ENCODE peak calls at places on chromosome 2, in six cellular contexts. One of them, this sample, is unnamed.

GRCh38 chr2:101729521-101730190 is 32.1 kb downstream of the MAP4K4 start:
- DNase-seq in upper lobe of left lung: no peak
- DNase-seq in small intestine: no peak
- DNase-seq in A673: no peak
- DNase-seq in GM23248: no peak
- DNase-seq in PC-3: no peak
- DNase-seq in this sample: no peak

GRCh38 chr2:67486041-67486796 is 89.1 kb downstream of the ETAA1 start:
- DNase-seq in GM23248: peak
- DNase-seq in PC-3: peak
- DNase-seq in A673: no peak
- DNase-seq in small intestine: no peak
- DNase-seq in upper lobe of left lung: peak
- DNase-seq in this sample: no peak

GRCh38 chr2:105791229-105791628 is 46.5 kb downstream of the NCK2 start:
- DNase-seq in GM23248: no peak
- DNase-seq in upper lobe of left lung: no peak
- DNase-seq in small intestine: peak
- DNase-seq in PC-3: no peak
- DNase-seq in A673: no peak
- DNase-seq in this sample: no peak

GRCh38 chr2:44543773-44544725 is 182.3 kb downstream of the CAMKMT start:
- DNase-seq in A673: peak
- DNase-seq in GM23248: peak
- DNase-seq in small intestine: no peak
- DNase-seq in PC-3: peak
- DNase-seq in upper lobe of left lung: no peak
- DNase-seq in this sample: peak

GRCh38 chr2:192228685-192229084 is 34.0 kb upstream of the TMEFF2 start:
- DNase-seq in GM23248: peak
- DNase-seq in A673: no peak
- DNase-seq in upper lobe of left lung: no peak
- DNase-seq in PC-3: no peak
- DNase-seq in small intestine: no peak
- DNase-seq in this sample: no peak

GRCh38 chr2:119225084-119225864 is 1.6 kb downstream of the STEAP3 start:
- DNase-seq in PC-3: peak
- DNase-seq in upper lobe of left lung: no peak
- DNase-seq in small intestine: peak
- DNase-seq in A673: no peak
- DNase-seq in GM23248: no peak
- DNase-seq in this sample: no peak

GRCh38 chr2:238720232-238720672 is 127.6 kb upstream of the TWIST2 start:
- DNase-seq in PC-3: peak
- DNase-seq in upper lobe of left lung: peak
- DNase-seq in A673: peak
- DNase-seq in small intestine: peak
- DNase-seq in GM23248: peak
- DNase-seq in this sample: no peak

GRCh38 chr2:36618381-36618780 is 20.4 kb upstream of the FEZ2 start:
- DNase-seq in PC-3: peak
- DNase-seq in small intestine: peak
- DNase-seq in upper lobe of left lung: peak
- DNase-seq in A673: peak
- DNase-seq in GM23248: peak
- DNase-seq in this sample: no peak

GRCh38 chr2:190904644-190905043 is 24.0 kb downstream of the GLS start:
- DNase-seq in GM23248: no peak
- DNase-seq in PC-3: no peak
- DNase-seq in A673: no peak
- DNase-seq in small intestine: no peak
- DNase-seq in upper lobe of left lung: no peak
- DNase-seq in this sample: no peak

GRCh38 chr2:38224821-38225450 is 149.0 kb upstream of the CYP1B1 start:
- DNase-seq in GM23248: no peak
- DNase-seq in PC-3: no peak
- DNase-seq in A673: no peak
- DNase-seq in small intestine: no peak
- DNase-seq in upper lobe of left lung: no peak
- DNase-seq in this sample: no peak

GRCh38 chr2:175418224-175418843 is 236.8 kb upstream of the ATP5MC3 start:
- DNase-seq in GM23248: no peak
- DNase-seq in A673: no peak
- DNase-seq in small intestine: peak
- DNase-seq in PC-3: no peak
- DNase-seq in upper lobe of left lung: no peak
- DNase-seq in this sample: no peak

GRCh38 chr2:10008809-10009176 is 34.6 kb upstream of the KLF11 start:
- DNase-seq in upper lobe of left lung: no peak
- DNase-seq in PC-3: no peak
- DNase-seq in GM23248: no peak
- DNase-seq in small intestine: no peak
- DNase-seq in A673: no peak
- DNase-seq in this sample: no peak

GRCh38 chr2:230225486-230225885 is at the start of gene SP140:
- DNase-seq in upper lobe of left lung: peak
- DNase-seq in small intestine: peak
- DNase-seq in GM23248: no peak
- DNase-seq in A673: no peak
- DNase-seq in PC-3: no peak
- DNase-seq in this sample: no peak

GRCh38 chr2:240916571-240917008 is 10.5 kb downstream of the CROCC2 start:
- DNase-seq in upper lobe of left lung: peak
- DNase-seq in GM23248: peak
- DNase-seq in A673: peak
- DNase-seq in small intestine: no peak
- DNase-seq in PC-3: peak
- DNase-seq in this sample: peak

GRCh38 chr2:62934501-62934900 is 116.1 kb upstream of the OTX1 start:
- DNase-seq in upper lobe of left lung: no peak
- DNase-seq in GM23248: peak
- DNase-seq in PC-3: no peak
- DNase-seq in small intestine: no peak
- DNase-seq in A673: peak
- DNase-seq in this sample: no peak

GRCh38 chr2:70656421-70657010 is 102.9 kb upstream of the TGFA start:
- DNase-seq in small intestine: no peak
- DNase-seq in A673: no peak
- DNase-seq in upper lobe of left lung: no peak
- DNase-seq in PC-3: no peak
- DNase-seq in GM23248: no peak
- DNase-seq in this sample: no peak

GRCh38 chr2:19574788-19575260 is 216.4 kb upstream of the OSR1 start:
- DNase-seq in A673: peak
- DNase-seq in GM23248: peak
- DNase-seq in small intestine: peak
- DNase-seq in PC-3: no peak
- DNase-seq in upper lobe of left lung: no peak
- DNase-seq in this sample: peak

GRCh38 chr2:167335627-167336026 is 447.3 kb downstream of the XIRP2 start:
- DNase-seq in small intestine: no peak
- DNase-seq in GM23248: no peak
- DNase-seq in PC-3: peak
- DNase-seq in A673: peak
- DNase-seq in upper lobe of left lung: no peak
- DNase-seq in this sample: no peak

GRCh38 chr2:196079052-196079451 is 10.4 kb upstream of the DNAH7 start:
- DNase-seq in A673: no peak
- DNase-seq in PC-3: peak
- DNase-seq in upper lobe of left lung: no peak
- DNase-seq in GM23248: peak
- DNase-seq in small intestine: peak
- DNase-seq in this sample: no peak

GRCh38 chr2:169272035-169272434 is 90.3 kb downstream of the LRP2 start:
- DNase-seq in GM23248: no peak
- DNase-seq in A673: no peak
- DNase-seq in upper lobe of left lung: no peak
- DNase-seq in small intestine: no peak
- DNase-seq in PC-3: no peak
- DNase-seq in this sample: no peak

GRCh38 chr2:27795868-27796277 is 24.4 kb downstream of the MRPL33 start:
- DNase-seq in GM23248: peak
- DNase-seq in A673: no peak
- DNase-seq in PC-3: no peak
- DNase-seq in upper lobe of left lung: no peak
- DNase-seq in small intestine: no peak
- DNase-seq in this sample: no peak

GRCh38 chr2:41698787-41699422 is 348.9 kb upstream of the PKDCC start:
- DNase-seq in upper lobe of left lung: no peak
- DNase-seq in small intestine: peak
- DNase-seq in PC-3: peak
- DNase-seq in A673: peak
- DNase-seq in GM23248: peak
- DNase-seq in this sample: no peak

GRCh38 chr2:105872142-105872728 is 127.5 kb downstream of the NCK2 start:
- DNase-seq in A673: no peak
- DNase-seq in PC-3: no peak
- DNase-seq in GM23248: no peak
- DNase-seq in upper lobe of left lung: no peak
- DNase-seq in small intestine: no peak
- DNase-seq in this sample: no peak

GRCh38 chr2:148687543-148687942 is 43.0 kb downstream of the EPC2 start:
- DNase-seq in PC-3: no peak
- DNase-seq in A673: no peak
- DNase-seq in GM23248: no peak
- DNase-seq in small intestine: no peak
- DNase-seq in upper lobe of left lung: no peak
- DNase-seq in this sample: no peak

GRCh38 chr2:126317797-126318431 is 338.0 kb upstream of the GYPC start:
- DNase-seq in A673: peak
- DNase-seq in GM23248: no peak
- DNase-seq in small intestine: no peak
- DNase-seq in upper lobe of left lung: no peak
- DNase-seq in PC-3: no peak
- DNase-seq in this sample: no peak

GRCh38 chr2:54981409-54981808 is 68.8 kb downstream of the RTN4 start:
- DNase-seq in PC-3: no peak
- DNase-seq in small intestine: no peak
- DNase-seq in GM23248: no peak
- DNase-seq in upper lobe of left lung: no peak
- DNase-seq in A673: no peak
- DNase-seq in this sample: no peak
- H3K27ac ChIP-seq in PC-3: no peak
- H3K27ac ChIP-seq in small intestine: no peak
- H3K27ac ChIP-seq in GM23248: peak
- H3K27ac ChIP-seq in upper lobe of left lung: no peak
- H3K27ac ChIP-seq in A673: no peak
- H3K27ac ChIP-seq in this sample: peak

DNA sequence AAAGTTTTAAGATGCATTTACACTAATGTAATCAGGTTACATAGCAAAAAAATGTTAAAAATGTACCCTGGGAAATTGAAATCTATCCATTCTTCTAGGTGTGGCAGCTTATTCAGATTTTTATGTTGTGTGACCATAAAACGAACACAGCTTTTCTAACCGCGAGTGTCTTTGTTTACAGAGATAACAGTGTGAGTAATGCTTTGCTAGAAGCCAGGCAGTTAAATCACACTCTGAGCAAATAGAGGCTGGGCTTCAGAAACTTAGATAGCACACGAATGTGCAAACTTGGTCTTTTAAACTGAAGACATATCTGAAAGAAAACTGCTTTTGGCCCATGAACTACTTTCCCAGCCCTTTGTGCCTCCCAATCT is 116.1 kb downstream of the SPTBN1 start:
- DNase-seq in PC-3: peak
- DNase-seq in small intestine: peak
- DNase-seq in A673: no peak
- DNase-seq in upper lobe of left lung: no peak
- DNase-seq in GM23248: peak
- DNase-seq in this sample: no peak
- H3K27ac ChIP-seq in PC-3: peak
- H3K27ac ChIP-seq in small intestine: peak
- H3K27ac ChIP-seq in A673: peak
- H3K27ac ChIP-seq in upper lobe of left lung: peak
- H3K27ac ChIP-seq in GM23248: peak
- H3K27ac ChIP-seq in this sample: peak

GRCh38 chr2:20667151-20667530 is 197 bp downstream of the GDF7 start:
- DNase-seq in PC-3: no peak
- DNase-seq in small intestine: no peak
- DNase-seq in upper lobe of left lung: no peak
- DNase-seq in A673: no peak
- DNase-seq in GM23248: peak
- DNase-seq in this sample: no peak
- H3K27ac ChIP-seq in PC-3: no peak
- H3K27ac ChIP-seq in small intestine: no peak
- H3K27ac ChIP-seq in upper lobe of left lung: no peak
- H3K27ac ChIP-seq in A673: no peak
- H3K27ac ChIP-seq in GM23248: no peak
- H3K27ac ChIP-seq in this sample: no peak

GRCh38 chr2:15841776-15842554 is 98.4 kb upstream of the MYCN start:
- DNase-seq in GM23248: no peak
- DNase-seq in upper lobe of left lung: no peak
- DNase-seq in PC-3: no peak
- DNase-seq in small intestine: peak
- DNase-seq in A673: no peak
- DNase-seq in this sample: no peak
- H3K27ac ChIP-seq in GM23248: no peak
- H3K27ac ChIP-seq in upper lobe of left lung: no peak
- H3K27ac ChIP-seq in PC-3: no peak
- H3K27ac ChIP-seq in small intestine: no peak
- H3K27ac ChIP-seq in A673: no peak
- H3K27ac ChIP-seq in this sample: no peak

This sample was measured in SK-N-MC.